ENCODE peak calls at places on chromosomes 7 and 10, in six cellular contexts. A, T, P, U, F and R are unnamed samples.

GRCh38 chr7:69932034-69932628 is 333.9 kb downstream of the AUTS2 start:
- DNase-seq in U (no peak), A (no peak), P (no peak), F (peak; percentile 20), T (no peak), R (no peak)

GRCh38 chr7:133984023-133984422 is 143.1 kb upstream of the LRGUK start:
- DNase-seq in A (no peak), P (no peak), T (no peak), F (no peak), U (no peak), R (no peak)

GRCh38 chr7:7385421-7385820 is 150.3 kb downstream of the COL28A1 start:
- DNase-seq in F (no peak), T (no peak), A (no peak), U (no peak), P (no peak), R (no peak)

GRCh38 chr10:2262878-2263277 is 525.6 kb upstream of the ADARB2 start:
- DNase-seq in A (no peak), U (no peak), F (no peak), P (no peak), T (no peak), R (no peak)

GRCh38 chr7:5634107-5634950 is 147.1 kb downstream of the RNF216 start:
- DNase-seq in F (peak; percentile 78), U (no peak), P (peak; percentile 87), T (no peak), A (peak; percentile 75), R (peak; percentile 80)

GRCh38 chr10:108362956-108363355 is 1198.5 kb upstream of the SORCS1 start:
- DNase-seq in P (no peak), F (no peak), T (no peak), A (no peak), U (no peak), R (no peak)

GRCh38 chr10:21985541-21985940 is 18.0 kb downstream of the DNAJC1 start:
- DNase-seq in F (no peak), P (no peak), U (no peak), A (no peak), T (no peak), R (no peak)

GRCh38 chr10:126133906-126134703 is 237.7 kb downstream of the FANK1 start:
- DNase-seq in A (no peak), T (no peak), F (no peak), P (no peak), U (no peak), R (no peak)

GRCh38 chr7:98877692-98878364 is 504 bp upstream of the TRRAP start:
- DNase-seq in A (no peak), T (no peak), U (no peak), F (no peak), P (no peak), R (peak; percentile 60)

GRCh38 chr7:101691822-101692384 is 62.8 kb upstream of the MYL10 start:
- DNase-seq in F (no peak), P (no peak), A (no peak), U (no peak), T (no peak), R (no peak)

GRCh38 chr7:31493714-31494181 is 20.1 kb upstream of the ITPRID1 start:
- DNase-seq in A (no peak), F (no peak), U (no peak), T (no peak), P (peak; percentile 61), R (no peak)

GRCh38 chr7:124536156-124536762 is 229.3 kb downstream of the GPR37 start:
- DNase-seq in F (no peak), T (no peak), P (no peak), U (no peak), A (no peak), R (no peak)

GRCh38 chr10:25417611-25418010 is 242.8 kb downstream of the GPR158 start:
- DNase-seq in A (no peak), T (no peak), F (no peak), U (no peak), P (no peak), R (no peak)

GRCh38 chr7:149882264-149883048 is 8.7 kb downstream of the ATP6V0E2 start:
- DNase-seq in U (no peak), T (no peak), P (peak; percentile 14), F (peak; percentile 80), A (peak; percentile 17), R (no peak)

GRCh38 chr7:55365103-55365679 is at the start of gene LANCL2:
- DNase-seq in T (peak; percentile 43), P (peak; percentile 63), A (peak; percentile 16), U (peak; percentile 42), F (no peak), R (no peak)

GRCh38 chr7:63925626-63926460 is 72.8 kb upstream of the ZNF722 start:
- DNase-seq in T (peak; percentile 84), F (peak; percentile 93), P (no peak), U (peak; percentile 96), A (peak; percentile 94), R (no peak)

GRCh38 chr7:156191090-156191489 is 378.8 kb upstream of the SHH start:
- DNase-seq in U (no peak), P (no peak), T (no peak), F (no peak), A (no peak), R (no peak)

GRCh38 chr10:13834581-13835286 is 248.0 kb downstream of the PRPF18 start:
- DNase-seq in P (no peak), F (no peak), U (no peak), A (no peak), T (no peak), R (no peak)

GRCh38 chr10:4902571-4903011 is 60.6 kb upstream of the AKR1C1 start:
- DNase-seq in A (no peak), T (no peak), P (no peak), U (no peak), F (no peak), R (no peak)

GRCh38 chr7:30238721-30239441 is 45.5 kb upstream of the ZNRF2 start:
- DNase-seq in A (peak; percentile 38), P (no peak), T (no peak), F (no peak), U (no peak), R (no peak)

GRCh38 chr10:133163889-133164815 is 4.1 kb downstream of the KNDC1 start:
- DNase-seq in T (no peak), U (no peak), F (peak; percentile 12), A (peak; percentile 5), P (peak; percentile 89), R (no peak)

GRCh38 chr7:84492565-84493034 is 298.0 kb upstream of the SEMA3A start:
- DNase-seq in P (no peak), A (no peak), T (no peak), U (no peak), F (no peak), R (no peak)

GRCh38 chr7:30329706-30330105 is 45.3 kb downstream of the ZNRF2 start:
- DNase-seq in F (no peak), U (no peak), P (no peak), A (no peak), T (no peak), R (no peak)

GRCh38 chr10:132281915-132282666 is 25.7 kb downstream of the STK32C start:
- DNase-seq in A (no peak), T (no peak), P (no peak), U (no peak), F (no peak), R (no peak)

GRCh38 chr10:70589762-70590662 is 12.5 kb downstream of the PRF1 start:
- DNase-seq in F (no peak), P (no peak), T (no peak), A (peak; percentile 76), U (no peak), R (no peak)

GRCh38 chr7:66964391-66964790 is 31.0 kb downstream of the SBDS start:
- DNase-seq in U (no peak), T (no peak), P (no peak), A (no peak), F (no peak), R (no peak)

GRCh38 chr10:71581376-71581775 is 138.2 kb downstream of the C10orf105 start:
- DNase-seq in F (no peak), U (no peak), P (no peak), A (no peak), T (no peak), R (no peak)

GRCh38 chr10:93299195-93299594 is 182.9 kb downstream of the MYOF start:
- DNase-seq in T (no peak), F (no peak), A (no peak), U (no peak), P (no peak), R (no peak)

GRCh38 chr7:41886906-41887311 is 184.0 kb upstream of the INHBA start:
- DNase-seq in A (no peak), F (peak; percentile 66), T (no peak), P (peak; percentile 52), U (no peak), R (no peak)
- TF ChIP-seq CTCF in A (no peak), F (no peak), T (no peak), P (no peak), U (no peak), R (no peak)

DNA sequence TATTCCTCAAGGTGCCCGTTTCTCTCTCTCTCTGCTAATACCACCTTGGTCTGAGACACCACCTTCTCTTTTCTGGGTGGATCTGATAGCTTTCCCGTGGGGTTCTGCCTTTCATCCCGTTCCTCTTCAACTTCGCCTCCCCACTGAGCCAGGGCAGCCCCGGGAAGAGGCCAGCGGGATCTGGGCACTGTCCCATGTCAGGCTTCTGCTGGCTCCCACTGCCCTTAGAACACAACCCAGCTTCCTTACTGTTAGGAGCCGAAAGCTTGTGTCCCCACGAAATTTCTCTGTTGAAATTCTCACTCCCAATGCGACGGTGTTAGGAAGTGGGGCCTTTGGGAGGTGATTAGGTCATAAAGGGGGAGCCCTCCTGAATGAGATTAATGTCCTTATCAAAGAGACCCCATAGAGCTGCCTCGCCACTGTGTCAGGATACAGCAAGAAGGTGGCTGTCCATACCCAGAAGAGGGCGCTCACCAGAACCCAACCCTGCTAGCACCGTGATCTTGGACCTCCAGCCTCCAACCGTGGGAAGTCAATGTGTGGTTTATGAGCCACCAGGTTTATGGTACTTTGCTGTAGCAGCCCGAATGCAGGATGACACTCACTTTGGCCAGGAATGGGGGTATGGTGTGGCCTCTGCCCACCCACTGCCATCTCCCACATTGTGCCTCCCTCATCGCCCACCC is 79.2 kb downstream of the CAMK1D start:
- DNase-seq in F (no peak), A (no peak), U (no peak), T (no peak), P (no peak), R (no peak)
- TF ChIP-seq CTCF in F (no peak), A (no peak), U (no peak), T (no peak), P (peak; percentile 31), R (no peak)

GRCh38 chr10:36764823-36765222 is 360.6 kb upstream of the ANKRD30A start:
- DNase-seq in T (no peak), U (no peak), A (no peak), F (no peak), P (no peak), R (no peak)
- TF ChIP-seq CTCF in T (no peak), U (no peak), A (no peak), F (no peak), P (no peak), R (no peak)

GRCh38 chr10:44340557-44340956 is 44.3 kb downstream of the CXCL12 start:
- DNase-seq in F (no peak), P (no peak), A (no peak), U (no peak), T (no peak), R (peak; percentile 31)

GRCh38 chr10:44335330-44336021 is 49.4 kb downstream of the CXCL12 start:
- DNase-seq in U (no peak), T (no peak), A (no peak), F (no peak), P (no peak), R (peak; percentile 29)

GRCh38 chr10:44341901-44342300 is 43.0 kb downstream of the CXCL12 start:
- DNase-seq in P (no peak), U (no peak), A (no peak), T (no peak), F (no peak), R (peak; percentile 64)

GRCh38 chr10:44337081-44337480 is 47.8 kb downstream of the CXCL12 start:
- DNase-seq in U (no peak), A (no peak), T (no peak), P (no peak), F (no peak), R (peak; percentile 29)

GRCh38 chr10:44339218-44339617 is 45.7 kb downstream of the CXCL12 start:
- DNase-seq in A (no peak), U (no peak), F (no peak), T (no peak), P (no peak), R (peak; percentile 31)
- TF ChIP-seq CTCF in A (no peak), U (no peak), F (no peak), T (no peak), P (peak; percentile 32), R (no peak)